ENCODE peak calls at places on chromosome 20, in eight cellular contexts. One of them, this sample, is unnamed.
A peak's percentile ranks its signal among the peaks of the same experiment; 100 is the strongest.

GRCh38 chr20:61537721-61538480 is 285.8 kb downstream of the CDH4 start:
- DNase-seq in testis: no peak
- DNase-seq in foreskin fibroblast: no peak
- DNase-seq in cardiac muscle cell: no peak
- DNase-seq in kidney: peak; percentile 35
- DNase-seq in GM23338: no peak
- DNase-seq in A549: no peak
- DNase-seq in AG10803: no peak
- DNase-seq in this sample: no peak

GRCh38 chr20:44720617-44720993 is 5.4 kb downstream of the CCN5 start:
- DNase-seq in testis: no peak
- DNase-seq in foreskin fibroblast: peak; percentile 91
- DNase-seq in cardiac muscle cell: peak; percentile 74
- DNase-seq in kidney: peak; percentile 84
- DNase-seq in GM23338: no peak
- DNase-seq in A549: peak; percentile 96
- DNase-seq in AG10803: peak; percentile 86
- DNase-seq in this sample: peak; percentile 67

GRCh38 chr20:50716518-50716917 is 14.9 kb upstream of the PARD6B start:
- DNase-seq in testis: no peak
- DNase-seq in foreskin fibroblast: no peak
- DNase-seq in cardiac muscle cell: no peak
- DNase-seq in kidney: no peak
- DNase-seq in GM23338: no peak
- DNase-seq in A549: no peak
- DNase-seq in AG10803: no peak
- DNase-seq in this sample: no peak

GRCh38 chr20:52785678-52786077 is 186.5 kb upstream of the TSHZ2 start:
- DNase-seq in testis: no peak
- DNase-seq in foreskin fibroblast: no peak
- DNase-seq in cardiac muscle cell: peak; percentile 63
- DNase-seq in kidney: no peak
- DNase-seq in GM23338: no peak
- DNase-seq in A549: no peak
- DNase-seq in AG10803: peak; percentile 18
- DNase-seq in this sample: peak; percentile 49

GRCh38 chr20:10218536-10219451 is at the start of gene SNAP25:
- DNase-seq in testis: peak; percentile 95
- DNase-seq in foreskin fibroblast: peak; percentile 90
- DNase-seq in cardiac muscle cell: peak; percentile 96
- DNase-seq in kidney: peak; percentile 87
- DNase-seq in GM23338: peak; percentile 96
- DNase-seq in A549: peak; percentile 83
- DNase-seq in AG10803: peak; percentile 58
- DNase-seq in this sample: peak; percentile 81

GRCh38 chr20:32344835-32345506 is 13.2 kb upstream of the ASXL1 start:
- DNase-seq in testis: no peak
- DNase-seq in foreskin fibroblast: no peak
- DNase-seq in cardiac muscle cell: no peak
- DNase-seq in kidney: no peak
- DNase-seq in GM23338: peak; percentile 62
- DNase-seq in A549: no peak
- DNase-seq in AG10803: no peak
- DNase-seq in this sample: no peak

GRCh38 chr20:46299078-46299477 is 9.2 kb downstream of the CDH22 start:
- DNase-seq in testis: no peak
- DNase-seq in foreskin fibroblast: no peak
- DNase-seq in cardiac muscle cell: no peak
- DNase-seq in kidney: no peak
- DNase-seq in GM23338: no peak
- DNase-seq in A549: no peak
- DNase-seq in AG10803: no peak
- DNase-seq in this sample: no peak

GRCh38 chr20:39263076-39263475 is 300.9 kb downstream of the DHX35 start:
- DNase-seq in testis: no peak
- DNase-seq in foreskin fibroblast: no peak
- DNase-seq in cardiac muscle cell: no peak
- DNase-seq in kidney: no peak
- DNase-seq in GM23338: no peak
- DNase-seq in A549: no peak
- DNase-seq in AG10803: peak; percentile 1
- DNase-seq in this sample: peak; percentile 17

GRCh38 chr20:35318502-35319157 is 26.4 kb upstream of the FAM83C start:
- DNase-seq in testis: no peak
- DNase-seq in foreskin fibroblast: peak; percentile 88
- DNase-seq in cardiac muscle cell: peak; percentile 49
- DNase-seq in kidney: no peak
- DNase-seq in GM23338: no peak
- DNase-seq in A549: peak; percentile 64
- DNase-seq in AG10803: peak; percentile 66
- DNase-seq in this sample: peak; percentile 97

GRCh38 chr20:61449916-61450315 is 197.9 kb downstream of the CDH4 start:
- DNase-seq in testis: no peak
- DNase-seq in foreskin fibroblast: no peak
- DNase-seq in cardiac muscle cell: no peak
- DNase-seq in kidney: no peak
- DNase-seq in GM23338: no peak
- DNase-seq in A549: no peak
- DNase-seq in AG10803: no peak
- DNase-seq in this sample: no peak

GRCh38 chr20:50580016-50580747 is 70.0 kb downstream of the PTPN1 start:
- DNase-seq in testis: peak; percentile 71
- DNase-seq in foreskin fibroblast: no peak
- DNase-seq in cardiac muscle cell: peak; percentile 62
- DNase-seq in kidney: peak; percentile 88
- DNase-seq in GM23338: peak; percentile 81
- DNase-seq in A549: peak; percentile 91
- DNase-seq in AG10803: peak; percentile 52
- DNase-seq in this sample: peak; percentile 41

GRCh38 chr20:18443841-18444240 is 23.0 kb downstream of the DZANK1 start:
- DNase-seq in testis: no peak
- DNase-seq in foreskin fibroblast: peak; percentile 14
- DNase-seq in cardiac muscle cell: peak; percentile 11
- DNase-seq in kidney: no peak
- DNase-seq in GM23338: no peak
- DNase-seq in A549: no peak
- DNase-seq in AG10803: peak; percentile 28
- DNase-seq in this sample: peak; percentile 8

GRCh38 chr20:3340443-3340842 is 67.0 kb downstream of the DNAAF9 start:
- DNase-seq in testis: peak; percentile 80
- DNase-seq in foreskin fibroblast: peak; percentile 42
- DNase-seq in cardiac muscle cell: peak; percentile 37
- DNase-seq in kidney: no peak
- DNase-seq in GM23338: no peak
- DNase-seq in A549: no peak
- DNase-seq in AG10803: peak; percentile 81
- DNase-seq in this sample: no peak

GRCh38 chr20:38818113-38819065 is 12.9 kb downstream of the PPP1R16B start:
- DNase-seq in testis: no peak
- DNase-seq in foreskin fibroblast: no peak
- DNase-seq in cardiac muscle cell: no peak
- DNase-seq in kidney: no peak
- DNase-seq in GM23338: peak; percentile 47
- DNase-seq in A549: no peak
- DNase-seq in AG10803: no peak
- DNase-seq in this sample: no peak

GRCh38 chr20:4147319-4147718 is 132.0 kb upstream of the RNF24 start:
- DNase-seq in testis: no peak
- DNase-seq in foreskin fibroblast: no peak
- DNase-seq in cardiac muscle cell: no peak
- DNase-seq in kidney: no peak
- DNase-seq in GM23338: no peak
- DNase-seq in A549: no peak
- DNase-seq in AG10803: no peak
- DNase-seq in this sample: peak; percentile 19

GRCh38 chr20:50980851-50981713 is 22.5 kb downstream of the MOCS3 start:
- DNase-seq in testis: peak; percentile 81
- DNase-seq in foreskin fibroblast: peak; percentile 39
- DNase-seq in cardiac muscle cell: peak; percentile 75
- DNase-seq in kidney: no peak
- DNase-seq in GM23338: peak; percentile 89
- DNase-seq in A549: peak; percentile 60
- DNase-seq in AG10803: peak; percentile 64
- DNase-seq in this sample: peak; percentile 66

GRCh38 chr20:58717278-58718091 is 24.9 kb downstream of the NPEPL1 start:
- DNase-seq in testis: no peak
- DNase-seq in foreskin fibroblast: no peak
- DNase-seq in cardiac muscle cell: no peak
- DNase-seq in kidney: peak; percentile 68
- DNase-seq in GM23338: no peak
- DNase-seq in A549: no peak
- DNase-seq in AG10803: no peak
- DNase-seq in this sample: no peak

GRCh38 chr20:59435496-59435895 is 135.1 kb downstream of the EDN3 start:
- DNase-seq in testis: no peak
- DNase-seq in foreskin fibroblast: no peak
- DNase-seq in cardiac muscle cell: no peak
- DNase-seq in kidney: no peak
- DNase-seq in GM23338: no peak
- DNase-seq in A549: no peak
- DNase-seq in AG10803: no peak
- DNase-seq in this sample: no peak

GRCh38 chr20:235891-236290 is 8.8 kb downstream of the DEFB129 start:
- DNase-seq in testis: peak; percentile 54
- DNase-seq in foreskin fibroblast: no peak
- DNase-seq in cardiac muscle cell: peak; percentile 19
- DNase-seq in kidney: no peak
- DNase-seq in GM23338: no peak
- DNase-seq in A549: no peak
- DNase-seq in AG10803: peak; percentile 30
- DNase-seq in this sample: peak; percentile 79

GRCh38 chr20:61589055-61589385 is 337.0 kb downstream of the CDH4 start:
- DNase-seq in testis: no peak
- DNase-seq in foreskin fibroblast: peak; percentile 69
- DNase-seq in cardiac muscle cell: peak; percentile 62
- DNase-seq in kidney: no peak
- DNase-seq in GM23338: no peak
- DNase-seq in A549: peak; percentile 12
- DNase-seq in AG10803: peak; percentile 87
- DNase-seq in this sample: peak; percentile 36

GRCh38 chr20:6940052-6940451 is 172.6 kb downstream of the BMP2 start:
- DNase-seq in testis: peak; percentile 18
- DNase-seq in foreskin fibroblast: no peak
- DNase-seq in cardiac muscle cell: peak; percentile 18
- DNase-seq in kidney: no peak
- DNase-seq in GM23338: peak; percentile 88
- DNase-seq in A549: no peak
- DNase-seq in AG10803: no peak
- DNase-seq in this sample: peak; percentile 69

GRCh38 chr20:45359406-45360148 is 3.4 kb upstream of the SYS1 start:
- DNase-seq in testis: no peak
- DNase-seq in foreskin fibroblast: no peak
- DNase-seq in cardiac muscle cell: peak; percentile 89
- DNase-seq in kidney: no peak
- DNase-seq in GM23338: no peak
- DNase-seq in A549: no peak
- DNase-seq in AG10803: peak; percentile 60
- DNase-seq in this sample: peak; percentile 87

GRCh38 chr20:24872291-24873014 is 76.6 kb upstream of the CST7 start:
- DNase-seq in testis: peak; percentile 38
- DNase-seq in foreskin fibroblast: no peak
- DNase-seq in cardiac muscle cell: no peak
- DNase-seq in kidney: no peak
- DNase-seq in GM23338: no peak
- DNase-seq in A549: no peak
- DNase-seq in AG10803: no peak
- DNase-seq in this sample: no peak

GRCh38 chr20:13118676-13119075 is 102.4 kb upstream of the ISM1 start:
- DNase-seq in testis: no peak
- DNase-seq in foreskin fibroblast: no peak
- DNase-seq in cardiac muscle cell: no peak
- DNase-seq in kidney: no peak
- DNase-seq in GM23338: no peak
- DNase-seq in A549: no peak
- DNase-seq in AG10803: no peak
- DNase-seq in this sample: no peak
- H3K4me3 ChIP-seq in testis: no peak overlapping the region
- H3K4me3 ChIP-seq in foreskin fibroblast: no peak overlapping the region
- H3K4me3 ChIP-seq in cardiac muscle cell: no peak overlapping the region
- H3K4me3 ChIP-seq in kidney: no peak overlapping the region
- H3K4me3 ChIP-seq in GM23338: no peak overlapping the region
- H3K4me3 ChIP-seq in A549: no peak overlapping the region
- H3K4me3 ChIP-seq in AG10803: no peak overlapping the region
- H3K4me3 ChIP-seq in this sample: no peak overlapping the region

GRCh38 chr20:48760403-48760889 is 67.4 kb downstream of the PREX1 start:
- DNase-seq in testis: no peak
- DNase-seq in foreskin fibroblast: no peak
- DNase-seq in cardiac muscle cell: peak; percentile 47
- DNase-seq in kidney: peak; percentile 83
- DNase-seq in GM23338: no peak
- DNase-seq in A549: no peak
- DNase-seq in AG10803: peak; percentile 28
- DNase-seq in this sample: peak; percentile 36
- TF ChIP-seq CTCF in testis: no peak
- TF ChIP-seq CTCF in foreskin fibroblast: no peak
- TF ChIP-seq CTCF in cardiac muscle cell: no peak
- TF ChIP-seq CTCF in kidney: no peak
- TF ChIP-seq CTCF in GM23338: no peak
- TF ChIP-seq CTCF in A549: no peak
- TF ChIP-seq CTCF in AG10803: no peak
- TF ChIP-seq CTCF in this sample: no peak

GRCh38 chr20:62644044-62644795 is 1.9 kb downstream of the SLCO4A1 start:
- DNase-seq in testis: no peak
- DNase-seq in foreskin fibroblast: no peak
- DNase-seq in cardiac muscle cell: no peak
- DNase-seq in kidney: peak; percentile 93
- DNase-seq in GM23338: no peak
- DNase-seq in A549: no peak
- DNase-seq in AG10803: no peak
- DNase-seq in this sample: peak; percentile 18

GRCh38 chr20:62643521-62644043 is 1.3 kb downstream of the SLCO4A1 start:
- DNase-seq in testis: no peak
- DNase-seq in foreskin fibroblast: no peak
- DNase-seq in cardiac muscle cell: no peak
- DNase-seq in kidney: no peak
- DNase-seq in GM23338: no peak
- DNase-seq in A549: no peak
- DNase-seq in AG10803: no peak
- DNase-seq in this sample: no peak

GRCh38 chr20:62642666-62643520 is 590 bp downstream of the SLCO4A1 start:
- DNase-seq in testis: peak; percentile 48
- DNase-seq in foreskin fibroblast: no peak
- DNase-seq in cardiac muscle cell: no peak
- DNase-seq in kidney: no peak
- DNase-seq in GM23338: peak; percentile 61
- DNase-seq in A549: no peak
- DNase-seq in AG10803: no peak
- DNase-seq in this sample: peak; percentile 32

GRCh38 chr20:62640870-62641748 is 1.2 kb upstream of the SLCO4A1 start:
- DNase-seq in testis: no peak
- DNase-seq in foreskin fibroblast: no peak
- DNase-seq in cardiac muscle cell: no peak
- DNase-seq in kidney: no peak
- DNase-seq in GM23338: no peak
- DNase-seq in A549: no peak
- DNase-seq in AG10803: no peak
- DNase-seq in this sample: no peak

GRCh38 chr20:62641749-62642665 is at the start of gene SLCO4A1:
- DNase-seq in testis: peak; percentile 83
- DNase-seq in foreskin fibroblast: peak; percentile 69
- DNase-seq in cardiac muscle cell: peak; percentile 55
- DNase-seq in kidney: peak; percentile 95
- DNase-seq in GM23338: peak; percentile 75
- DNase-seq in A549: peak; percentile 81
- DNase-seq in AG10803: no peak
- DNase-seq in this sample: peak; percentile 45
- H3K4me3 ChIP-seq in testis: peak within 1 kb of the TSS; percentile 56
- H3K4me3 ChIP-seq in foreskin fibroblast: peak within 1 kb of the TSS; percentile 50
- H3K4me3 ChIP-seq in cardiac muscle cell: peak within 1 kb of the TSS; percentile 44
- H3K4me3 ChIP-seq in kidney: peak within 1 kb of the TSS; percentile 40
- H3K4me3 ChIP-seq in GM23338: peak within 1 kb of the TSS; percentile 78
- H3K4me3 ChIP-seq in A549: peak within 1 kb of the TSS; percentile 76
- H3K4me3 ChIP-seq in AG10803: peak within 1 kb of the TSS; percentile 33
- H3K4me3 ChIP-seq in this sample: peak within 1 kb of the TSS; percentile 43

GRCh38 chr20:56249244-56249955 is 868 bp downstream of the MC3R start:
- DNase-seq in testis: peak; percentile 53
- DNase-seq in foreskin fibroblast: no peak
- DNase-seq in cardiac muscle cell: peak; percentile 1
- DNase-seq in kidney: no peak
- DNase-seq in GM23338: peak; percentile 0
- DNase-seq in A549: peak; percentile 4
- DNase-seq in AG10803: no peak
- DNase-seq in this sample: peak; percentile 8
- TF ChIP-seq CTCF in testis: peak; percentile 44
- TF ChIP-seq CTCF in foreskin fibroblast: peak; percentile 17
- TF ChIP-seq CTCF in cardiac muscle cell: no peak
- TF ChIP-seq CTCF in kidney: peak; percentile 28
- TF ChIP-seq CTCF in GM23338: peak; percentile 31
- TF ChIP-seq CTCF in A549: peak; percentile 23
- TF ChIP-seq CTCF in AG10803: peak; percentile 33
- TF ChIP-seq CTCF in this sample: peak; percentile 59